ENCODE peak calls at places on chromosomes 16 and 17, in six cellular contexts. E is prostate gland, T is A549, H is PC-3, N is brain microvascular endothelial cell, I is A673. O is an unnamed sample.
A peak's percentile ranks its signal among the peaks of the same experiment; 100 is the strongest.

GRCh38 chr17:3988297-3989120 is 24.3 kb upstream of the ATP2A3 start:
- DNase-seq in T (no peak), H (no peak), N (no peak), I (no peak), E (no peak), O (no peak)

GRCh38 chr17:53516643-53517042 is 306.1 kb upstream of the KIF2B start:
- DNase-seq in I (peak; percentile 23), N (no peak), E (no peak), H (peak; percentile 30), T (peak; percentile 39), O (no peak)

GRCh38 chr17:64209983-64210382 is 53.1 kb downstream of the TEX2 start:
- DNase-seq in T (no peak), E (no peak), H (no peak), N (no peak), I (no peak), O (peak; percentile 70)

GRCh38 chr17:70317416-70317815 is 148.1 kb downstream of the KCNJ2 start:
- DNase-seq in E (no peak), N (no peak), I (no peak), H (no peak), T (no peak), O (no peak)

GRCh38 chr17:38613981-38614779 is 8.4 kb upstream of the SRCIN1 start:
- DNase-seq in I (no peak), N (no peak), H (no peak), E (no peak), T (no peak), O (no peak)

GRCh38 chr17:40819528-40820125 is 2.8 kb downstream of the KRT10 start:
- DNase-seq in H (no peak), N (no peak), E (no peak), I (no peak), T (no peak), O (no peak)

GRCh38 chr17:2736956-2737355 is 12.5 kb downstream of the CCDC92B start:
- DNase-seq in N (no peak), H (no peak), I (no peak), E (no peak), T (no peak), O (peak; percentile 97)

GRCh38 chr16:80580109-80580832 is 39.5 kb downstream of the DYNLRB2 start:
- DNase-seq in E (no peak), N (peak; percentile 89), H (peak; percentile 26), T (peak; percentile 4), I (no peak), O (peak; percentile 70)

GRCh38 chr16:1900452-1900774 is 17.8 kb downstream of the HS3ST6 start:
- DNase-seq in I (no peak), T (no peak), N (no peak), E (no peak), H (no peak), O (no peak)

GRCh38 chr16:50842589-50842988 is 100.7 kb downstream of the CYLD start:
- DNase-seq in I (no peak), H (no peak), E (no peak), N (no peak), T (no peak), O (no peak)

GRCh38 chr17:44308320-44308818 is at the start of gene RUNDC3A:
- DNase-seq in H (peak; percentile 58), T (peak; percentile 80), E (peak; percentile 84), I (peak; percentile 80), N (peak; percentile 67), O (peak; percentile 30)

GRCh38 chr17:74768069-74768762 is 7.9 kb downstream of the NAT9 start:
- DNase-seq in E (no peak), H (peak; percentile 51), T (no peak), N (no peak), I (no peak), O (no peak)

GRCh38 chr17:77635176-77635575 is 323.3 kb upstream of the TNRC6C start:
- DNase-seq in H (no peak), E (no peak), N (no peak), I (no peak), T (no peak), O (no peak)

GRCh38 chr17:39208136-39208535 is 8.1 kb downstream of the RPL19 start:
- DNase-seq in N (no peak), I (no peak), E (no peak), H (no peak), T (no peak), O (no peak)

GRCh38 chr17:20073056-20073979 is 64.2 kb downstream of the SPECC1 start:
- DNase-seq in T (no peak), E (no peak), I (no peak), N (peak; percentile 40), H (no peak), O (no peak)

GRCh38 chr17:28765038-28765437 is 21.2 kb downstream of the TRAF4 start:
- DNase-seq in N (no peak), T (no peak), E (no peak), I (no peak), H (no peak), O (no peak)

GRCh38 chr17:17778308-17779014 is 58.3 kb downstream of the SREBF1 start:
- DNase-seq in T (no peak), N (no peak), I (no peak), H (no peak), E (no peak), O (no peak)

GRCh38 chr17:27241346-27241946 is 52.5 kb upstream of the WSB1 start:
- DNase-seq in E (peak; percentile 76), N (peak; percentile 45), I (peak; percentile 77), T (peak; percentile 20), H (peak; percentile 95), O (peak; percentile 95)

GRCh38 chr17:59093702-59094231 is 12.9 kb downstream of the TRIM37 start:
- DNase-seq in E (no peak), N (peak; percentile 99), T (peak; percentile 90), H (peak; percentile 92), I (peak; percentile 47), O (peak; percentile 81)

GRCh38 chr16:73020409-73020884 is 27.5 kb downstream of the ZFHX3 start:
- DNase-seq in T (peak; percentile 90), E (peak; percentile 58), H (peak; percentile 94), I (no peak), N (peak; percentile 96), O (no peak)

GRCh38 chr17:12995106-12995895 is 22.5 kb downstream of the ELAC2 start:
- DNase-seq in I (no peak), E (no peak), T (no peak), H (no peak), N (no peak), O (no peak)

GRCh38 chr16:23518435-23518891 is 8.2 kb upstream of the GGA2 start:
- DNase-seq in I (no peak), N (peak; percentile 12), E (no peak), T (no peak), H (peak; percentile 40), O (no peak)

GRCh38 chr17:31457391-31458234 is 66.1 kb downstream of the RAB11FIP4 start:
- DNase-seq in N (no peak), E (no peak), H (no peak), T (no peak), I (no peak), O (no peak)

GRCh38 chr16:48833461-48833860 is 223.5 kb upstream of the N4BP1 start:
- DNase-seq in E (no peak), H (no peak), N (no peak), T (no peak), I (no peak), O (no peak)

GRCh38 chr17:17514993-17515920 is 19.1 kb upstream of the RASD1 start:
- DNase-seq in I (no peak), T (no peak), N (no peak), H (no peak), E (no peak), O (no peak)

GRCh38 chr17:65268832-65269231 is 131.7 kb downstream of the RGS9 start:
- DNase-seq in E (no peak), T (no peak), I (no peak), N (no peak), H (no peak), O (peak; percentile 39)

GRCh38 chr17:68822752-68823289 is 132.4 kb downstream of the ABCA8 start:
- DNase-seq in T (no peak), E (no peak), H (no peak), I (no peak), N (no peak), O (no peak)

GRCh38 chr17:79785900-79786810 is 8.2 kb downstream of the CBX2 start:
- DNase-seq in T (no peak), E (no peak), N (no peak), H (no peak), I (no peak), O (no peak)

GRCh38 chr16:15874745-15875314 is 13.6 kb downstream of the CEP20 start:
- DNase-seq in I (peak; percentile 64), E (peak; percentile 37), H (peak; percentile 62), T (peak; percentile 87), N (peak; percentile 64), O (peak; percentile 56)

DNA sequence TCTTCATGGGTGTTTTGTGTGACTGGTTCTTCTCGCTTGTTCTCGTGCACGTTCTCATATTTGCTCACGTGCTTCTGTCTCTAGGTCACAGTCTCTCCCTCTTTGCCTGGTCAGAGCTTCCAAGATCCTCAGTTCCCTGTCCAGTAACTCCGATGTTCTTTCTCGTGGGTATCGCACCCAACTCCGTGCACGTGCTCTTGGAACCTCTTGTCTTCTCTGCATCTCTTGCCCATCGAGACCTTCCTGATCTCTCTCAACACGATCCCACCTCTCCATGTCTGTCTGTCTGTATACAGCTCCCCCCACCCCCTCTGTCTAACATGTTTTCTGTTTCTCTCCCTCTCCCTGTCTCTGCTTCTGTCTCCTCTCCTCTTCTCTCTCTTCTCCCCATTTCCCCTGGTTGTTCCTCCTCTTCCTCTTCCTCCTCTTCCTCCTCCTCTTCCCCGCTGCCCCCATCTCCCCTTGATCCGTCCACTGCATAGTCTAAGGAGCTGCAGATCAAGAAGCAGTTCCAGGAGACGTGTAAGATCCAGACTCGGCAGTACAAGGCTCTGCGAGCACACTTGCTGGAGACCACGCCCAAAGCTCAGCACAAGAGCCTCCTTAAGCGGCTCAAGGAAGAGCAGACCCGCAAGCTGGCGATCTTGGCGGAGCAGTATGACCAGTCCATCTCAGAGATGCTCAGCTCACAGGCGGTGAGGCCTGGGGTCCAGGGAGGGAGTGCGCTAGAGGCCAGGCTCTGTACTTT is 6.1 kb downstream of the HIRIP3 start:
- DNase-seq in E (no peak), H (no peak), N (no peak), I (no peak), T (no peak), O (no peak)
- H3K27ac ChIP-seq in E (no peak overlapping the region), H (no peak overlapping the region), N (no peak overlapping the region), I (no peak overlapping the region), T (no peak overlapping the region), O (no peak overlapping the region)

GRCh38 chr16:56787185-56787584 is 57.3 kb downstream of the NUP93 start:
- DNase-seq in I (no peak), E (no peak), T (no peak), H (no peak), N (no peak), O (no peak)
- H3K27ac ChIP-seq in I (no peak overlapping the region), E (no peak overlapping the region), T (no peak overlapping the region), H (no peak overlapping the region), N (no peak overlapping the region), O (no peak overlapping the region)

GRCh38 chr17:42852351-42852750 is 1.4 kb downstream of the AOC3 start:
- DNase-seq in I (no peak), T (no peak), E (no peak), N (no peak), H (no peak), O (no peak)
- H3K27ac ChIP-seq in I (no peak overlapping the region), T (no peak overlapping the region), E (peak overlapping the region; percentile 50), N (no peak overlapping the region), H (no peak overlapping the region), O (no peak overlapping the region)

DNA sequence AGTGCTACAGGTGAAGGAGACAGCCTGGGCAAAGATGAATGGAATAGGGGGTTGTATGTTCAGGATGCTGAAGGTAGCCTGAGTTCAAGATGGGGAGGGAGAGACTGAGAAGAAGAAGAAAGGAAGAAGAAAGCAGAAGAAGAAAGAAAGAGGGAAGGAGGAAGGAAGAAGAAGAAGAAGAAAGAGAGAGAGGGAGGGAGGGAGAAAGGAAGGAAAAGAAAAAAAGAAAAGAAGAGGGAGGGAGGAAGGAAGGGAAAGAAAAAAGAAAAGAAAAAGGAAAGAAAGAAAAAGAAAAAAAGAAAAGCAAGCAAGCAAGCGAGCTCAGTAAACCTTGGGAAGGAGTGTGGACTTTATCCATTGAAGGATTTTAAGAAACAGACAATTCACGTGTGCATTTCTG is 7.8 kb downstream of the CCDC42 start:
- DNase-seq in N (no peak), E (no peak), H (no peak), T (no peak), I (no peak), O (no peak)
- H3K27ac ChIP-seq in N (no peak overlapping the region), E (no peak overlapping the region), H (no peak overlapping the region), T (no peak overlapping the region), I (no peak overlapping the region), O (no peak overlapping the region)